ENCODE peak calls at places on chromosomes 5 and 9, in ten cellular contexts. One of them, this sample, is unnamed.

GRCh38 chr5:133341296-133341695 is 271.0 kb downstream of the FSTL4 start:
- DNase-seq in B cell: no peak
- DNase-seq in PC-3: no peak
- DNase-seq in HFFc6: no peak
- DNase-seq in COLO829: no peak
- DNase-seq in putamen: no peak
- DNase-seq in anterior cingulate cortex: no peak
- DNase-seq in nephron progenitor cell: no peak
- DNase-seq in NCI-H510A treated with DMSO at 0.1 percent for 48 hours: no peak
- DNase-seq in foreskin fibroblast: no peak
- DNase-seq in this sample: no peak

GRCh38 chr5:1963941-1964451 is 81.3 kb upstream of the IRX4 start:
- DNase-seq in putamen: no peak
- DNase-seq in foreskin fibroblast: no peak
- DNase-seq in nephron progenitor cell: no peak
- DNase-seq in HFFc6: no peak
- DNase-seq in B cell: no peak
- DNase-seq in COLO829: no peak
- DNase-seq in anterior cingulate cortex: no peak
- DNase-seq in PC-3: no peak
- DNase-seq in NCI-H510A treated with DMSO at 0.1 percent for 48 hours: no peak
- DNase-seq in this sample: no peak

GRCh38 chr5:173139631-173140030 is 4.7 kb upstream of the BNIP1 start:
- DNase-seq in foreskin fibroblast: no peak
- DNase-seq in nephron progenitor cell: no peak
- DNase-seq in COLO829: no peak
- DNase-seq in B cell: no peak
- DNase-seq in HFFc6: no peak
- DNase-seq in putamen: no peak
- DNase-seq in NCI-H510A treated with DMSO at 0.1 percent for 48 hours: no peak
- DNase-seq in PC-3: no peak
- DNase-seq in anterior cingulate cortex: no peak
- DNase-seq in this sample: no peak

GRCh38 chr5:19229210-19229835 is 758.7 kb downstream of the CDH18 start:
- DNase-seq in PC-3: no peak
- DNase-seq in anterior cingulate cortex: no peak
- DNase-seq in putamen: no peak
- DNase-seq in HFFc6: no peak
- DNase-seq in foreskin fibroblast: no peak
- DNase-seq in NCI-H510A treated with DMSO at 0.1 percent for 48 hours: no peak
- DNase-seq in COLO829: no peak
- DNase-seq in B cell: no peak
- DNase-seq in nephron progenitor cell: no peak
- DNase-seq in this sample: no peak

GRCh38 chr5:177304392-177305119 is 957 bp downstream of the PRELID1 start:
- DNase-seq in NCI-H510A treated with DMSO at 0.1 percent for 48 hours: no peak
- DNase-seq in HFFc6: no peak
- DNase-seq in putamen: no peak
- DNase-seq in foreskin fibroblast: no peak
- DNase-seq in COLO829: no peak
- DNase-seq in B cell: no peak
- DNase-seq in PC-3: peak
- DNase-seq in nephron progenitor cell: peak
- DNase-seq in anterior cingulate cortex: no peak
- DNase-seq in this sample: no peak

GRCh38 chr9:112091805-112092204 is 83.3 kb downstream of the SUSD1 start:
- DNase-seq in NCI-H510A treated with DMSO at 0.1 percent for 48 hours: no peak
- DNase-seq in putamen: no peak
- DNase-seq in PC-3: no peak
- DNase-seq in B cell: no peak
- DNase-seq in COLO829: no peak
- DNase-seq in nephron progenitor cell: no peak
- DNase-seq in anterior cingulate cortex: no peak
- DNase-seq in foreskin fibroblast: peak
- DNase-seq in HFFc6: peak
- DNase-seq in this sample: peak

GRCh38 chr5:181052928-181053759 is 13.1 kb downstream of the BTNL9 start:
- DNase-seq in B cell: no peak
- DNase-seq in putamen: no peak
- DNase-seq in foreskin fibroblast: peak
- DNase-seq in HFFc6: no peak
- DNase-seq in COLO829: no peak
- DNase-seq in NCI-H510A treated with DMSO at 0.1 percent for 48 hours: no peak
- DNase-seq in anterior cingulate cortex: no peak
- DNase-seq in nephron progenitor cell: peak
- DNase-seq in PC-3: peak
- DNase-seq in this sample: no peak

GRCh38 chr9:7782390-7783120 is 17.0 kb downstream of the DMAC1 start:
- DNase-seq in PC-3: no peak
- DNase-seq in NCI-H510A treated with DMSO at 0.1 percent for 48 hours: peak
- DNase-seq in foreskin fibroblast: no peak
- DNase-seq in B cell: no peak
- DNase-seq in anterior cingulate cortex: no peak
- DNase-seq in HFFc6: no peak
- DNase-seq in putamen: no peak
- DNase-seq in COLO829: no peak
- DNase-seq in nephron progenitor cell: no peak
- DNase-seq in this sample: no peak

GRCh38 chr5:171588790-171589189 is 169.3 kb downstream of the FGF18 start:
- DNase-seq in nephron progenitor cell: no peak
- DNase-seq in anterior cingulate cortex: no peak
- DNase-seq in B cell: no peak
- DNase-seq in foreskin fibroblast: no peak
- DNase-seq in COLO829: no peak
- DNase-seq in NCI-H510A treated with DMSO at 0.1 percent for 48 hours: no peak
- DNase-seq in HFFc6: no peak
- DNase-seq in putamen: no peak
- DNase-seq in PC-3: no peak
- DNase-seq in this sample: no peak

GRCh38 chr5:130978475-130978874 is 186.6 kb downstream of the HINT1 start:
- DNase-seq in anterior cingulate cortex: no peak
- DNase-seq in nephron progenitor cell: no peak
- DNase-seq in HFFc6: no peak
- DNase-seq in PC-3: no peak
- DNase-seq in NCI-H510A treated with DMSO at 0.1 percent for 48 hours: no peak
- DNase-seq in B cell: no peak
- DNase-seq in putamen: peak
- DNase-seq in COLO829: no peak
- DNase-seq in foreskin fibroblast: peak
- DNase-seq in this sample: no peak

GRCh38 chr9:34310205-34310604 is 18.9 kb downstream of the KIF24 start:
- DNase-seq in NCI-H510A treated with DMSO at 0.1 percent for 48 hours: peak
- DNase-seq in PC-3: no peak
- DNase-seq in putamen: no peak
- DNase-seq in COLO829: no peak
- DNase-seq in foreskin fibroblast: peak
- DNase-seq in anterior cingulate cortex: no peak
- DNase-seq in HFFc6: no peak
- DNase-seq in nephron progenitor cell: no peak
- DNase-seq in B cell: no peak
- DNase-seq in this sample: no peak

GRCh38 chr5:176818391-176819098 is 8.2 kb downstream of the UNC5A start:
- DNase-seq in NCI-H510A treated with DMSO at 0.1 percent for 48 hours: peak
- DNase-seq in HFFc6: no peak
- DNase-seq in nephron progenitor cell: no peak
- DNase-seq in anterior cingulate cortex: no peak
- DNase-seq in COLO829: no peak
- DNase-seq in PC-3: no peak
- DNase-seq in B cell: no peak
- DNase-seq in putamen: no peak
- DNase-seq in foreskin fibroblast: no peak
- DNase-seq in this sample: no peak

GRCh38 chr9:8365466-8366160 is 566.0 kb upstream of the DMAC1 start:
- DNase-seq in COLO829: no peak
- DNase-seq in HFFc6: no peak
- DNase-seq in foreskin fibroblast: peak
- DNase-seq in B cell: no peak
- DNase-seq in anterior cingulate cortex: no peak
- DNase-seq in nephron progenitor cell: no peak
- DNase-seq in putamen: no peak
- DNase-seq in NCI-H510A treated with DMSO at 0.1 percent for 48 hours: no peak
- DNase-seq in PC-3: no peak
- DNase-seq in this sample: no peak

GRCh38 chr5:132510076-132510475 is 19.5 kb upstream of the IRF1 start:
- DNase-seq in anterior cingulate cortex: no peak
- DNase-seq in NCI-H510A treated with DMSO at 0.1 percent for 48 hours: peak
- DNase-seq in nephron progenitor cell: no peak
- DNase-seq in PC-3: peak
- DNase-seq in putamen: no peak
- DNase-seq in HFFc6: peak
- DNase-seq in B cell: no peak
- DNase-seq in COLO829: no peak
- DNase-seq in foreskin fibroblast: peak
- DNase-seq in this sample: no peak

GRCh38 chr5:172113036-172113435 is 75.0 kb downstream of the STK10 start:
- DNase-seq in foreskin fibroblast: no peak
- DNase-seq in PC-3: no peak
- DNase-seq in HFFc6: peak
- DNase-seq in B cell: no peak
- DNase-seq in putamen: no peak
- DNase-seq in nephron progenitor cell: no peak
- DNase-seq in COLO829: no peak
- DNase-seq in anterior cingulate cortex: no peak
- DNase-seq in NCI-H510A treated with DMSO at 0.1 percent for 48 hours: no peak
- DNase-seq in this sample: no peak

GRCh38 chr9:7117676-7118561 is 360.1 kb downstream of the KDM4C start:
- DNase-seq in COLO829: peak
- DNase-seq in PC-3: peak
- DNase-seq in putamen: no peak
- DNase-seq in HFFc6: peak
- DNase-seq in anterior cingulate cortex: no peak
- DNase-seq in NCI-H510A treated with DMSO at 0.1 percent for 48 hours: peak
- DNase-seq in nephron progenitor cell: no peak
- DNase-seq in foreskin fibroblast: peak
- DNase-seq in B cell: no peak
- DNase-seq in this sample: no peak

GRCh38 chr5:130795037-130795436 is 370.0 kb downstream of the HINT1 start:
- DNase-seq in nephron progenitor cell: no peak
- DNase-seq in foreskin fibroblast: no peak
- DNase-seq in B cell: no peak
- DNase-seq in anterior cingulate cortex: no peak
- DNase-seq in COLO829: no peak
- DNase-seq in HFFc6: no peak
- DNase-seq in PC-3: peak
- DNase-seq in putamen: no peak
- DNase-seq in NCI-H510A treated with DMSO at 0.1 percent for 48 hours: no peak
- DNase-seq in this sample: no peak

GRCh38 chr5:104177651-104178050 is 615.1 kb upstream of the NUDT12 start:
- DNase-seq in nephron progenitor cell: no peak
- DNase-seq in COLO829: no peak
- DNase-seq in HFFc6: no peak
- DNase-seq in foreskin fibroblast: no peak
- DNase-seq in anterior cingulate cortex: no peak
- DNase-seq in B cell: no peak
- DNase-seq in NCI-H510A treated with DMSO at 0.1 percent for 48 hours: no peak
- DNase-seq in putamen: no peak
- DNase-seq in PC-3: no peak
- DNase-seq in this sample: no peak

GRCh38 chr9:107491081-107492053 is 1.8 kb upstream of the KLF4 start:
- DNase-seq in HFFc6: no peak
- DNase-seq in putamen: no peak
- DNase-seq in anterior cingulate cortex: no peak
- DNase-seq in NCI-H510A treated with DMSO at 0.1 percent for 48 hours: no peak
- DNase-seq in B cell: no peak
- DNase-seq in foreskin fibroblast: peak
- DNase-seq in COLO829: no peak
- DNase-seq in nephron progenitor cell: peak
- DNase-seq in PC-3: no peak
- DNase-seq in this sample: no peak

GRCh38 chr9:128151343-128152132 is 2.3 kb downstream of the LCN2 start:
- DNase-seq in foreskin fibroblast: no peak
- DNase-seq in PC-3: no peak
- DNase-seq in nephron progenitor cell: no peak
- DNase-seq in B cell: no peak
- DNase-seq in putamen: no peak
- DNase-seq in HFFc6: no peak
- DNase-seq in anterior cingulate cortex: no peak
- DNase-seq in COLO829: no peak
- DNase-seq in NCI-H510A treated with DMSO at 0.1 percent for 48 hours: no peak
- DNase-seq in this sample: no peak

GRCh38 chr9:126000731-126001580 is 253.8 kb downstream of the PBX3 start:
- DNase-seq in HFFc6: no peak
- DNase-seq in B cell: no peak
- DNase-seq in NCI-H510A treated with DMSO at 0.1 percent for 48 hours: no peak
- DNase-seq in nephron progenitor cell: no peak
- DNase-seq in foreskin fibroblast: no peak
- DNase-seq in putamen: no peak
- DNase-seq in anterior cingulate cortex: no peak
- DNase-seq in PC-3: no peak
- DNase-seq in COLO829: no peak
- DNase-seq in this sample: no peak

GRCh38 chr9:130128251-130128650 is 44.0 kb upstream of the NCS1 start:
- DNase-seq in anterior cingulate cortex: no peak
- DNase-seq in HFFc6: no peak
- DNase-seq in PC-3: no peak
- DNase-seq in putamen: no peak
- DNase-seq in nephron progenitor cell: no peak
- DNase-seq in B cell: peak
- DNase-seq in COLO829: no peak
- DNase-seq in NCI-H510A treated with DMSO at 0.1 percent for 48 hours: no peak
- DNase-seq in foreskin fibroblast: peak
- DNase-seq in this sample: no peak

GRCh38 chr9:130331573-130331972 is 66.0 kb downstream of the HMCN2 start:
- DNase-seq in foreskin fibroblast: peak
- DNase-seq in nephron progenitor cell: no peak
- DNase-seq in anterior cingulate cortex: no peak
- DNase-seq in COLO829: no peak
- DNase-seq in putamen: no peak
- DNase-seq in PC-3: no peak
- DNase-seq in NCI-H510A treated with DMSO at 0.1 percent for 48 hours: no peak
- DNase-seq in B cell: no peak
- DNase-seq in HFFc6: peak
- DNase-seq in this sample: no peak

GRCh38 chr5:62256161-62257017 is 49.6 kb upstream of the KIF2A start:
- DNase-seq in nephron progenitor cell: no peak
- DNase-seq in putamen: no peak
- DNase-seq in B cell: peak
- DNase-seq in NCI-H510A treated with DMSO at 0.1 percent for 48 hours: peak
- DNase-seq in foreskin fibroblast: no peak
- DNase-seq in PC-3: no peak
- DNase-seq in anterior cingulate cortex: no peak
- DNase-seq in COLO829: no peak
- DNase-seq in HFFc6: no peak
- DNase-seq in this sample: peak

GRCh38 chr5:148858106-148858505 is 31.7 kb downstream of the ADRB2 start:
- DNase-seq in B cell: no peak
- DNase-seq in anterior cingulate cortex: no peak
- DNase-seq in PC-3: no peak
- DNase-seq in HFFc6: peak
- DNase-seq in foreskin fibroblast: peak
- DNase-seq in NCI-H510A treated with DMSO at 0.1 percent for 48 hours: no peak
- DNase-seq in nephron progenitor cell: no peak
- DNase-seq in putamen: no peak
- DNase-seq in COLO829: no peak
- DNase-seq in this sample: no peak